ENCODE peak calls at places on chromosomes 1 and 21, in six cellular contexts. Y is IMR-90, H is mesendoderm, D is neuronal stem cell, W is H1, K is mesenchymal stem cell. Q is an unnamed sample.
A peak's percentile ranks its signal among the peaks of the same experiment; 100 is the strongest.

GRCh38 chr1:210739627-210740026 is 394.3 kb downstream of the KCNH1 start:
- DNase-seq in Y (peak; percentile 7), H (peak; percentile 36), D (no peak), W (no peak), K (peak; percentile 4), Q (no peak)

GRCh38 chr1:7229696-7230095 is 444.4 kb downstream of the CAMTA1 start:
- DNase-seq in Y (peak; percentile 74), H (no peak), D (no peak), W (no peak), K (peak; percentile 53), Q (no peak)

GRCh38 chr1:20324704-20325406 is 34.2 kb downstream of the VWA5B1 start:
- DNase-seq in Y (no peak), H (no peak), D (no peak), W (no peak), K (no peak), Q (no peak)

GRCh38 chr1:43414634-43415223 is 25.0 kb downstream of the SZT2 start:
- DNase-seq in Y (peak; percentile 52), H (peak; percentile 89), D (peak; percentile 62), W (peak; percentile 85), K (peak; percentile 72), Q (peak; percentile 77)

GRCh38 chr1:184407816-184408510 is 21.1 kb downstream of the C1orf21 start:
- DNase-seq in Y (peak; percentile 80), H (no peak), D (no peak), W (no peak), K (peak; percentile 41), Q (no peak)

GRCh38 chr1:241614144-241614543 is 26.0 kb downstream of the CHML start:
- DNase-seq in Y (no peak), H (no peak), D (no peak), W (no peak), K (no peak), Q (no peak)

GRCh38 chr1:166484871-166485270 is 318.1 kb upstream of the FAM78B start:
- DNase-seq in Y (no peak), H (no peak), D (no peak), W (no peak), K (no peak), Q (peak; percentile 58)

GRCh38 chr1:244778356-244778755 is 57.1 kb upstream of the COX20 start:
- DNase-seq in Y (peak; percentile 91), H (no peak), D (no peak), W (no peak), K (peak; percentile 72), Q (peak; percentile 23)

GRCh38 chr1:193310569-193310968 is 124.2 kb upstream of the B3GALT2 start:
- DNase-seq in Y (no peak), H (no peak), D (no peak), W (no peak), K (no peak), Q (no peak)

GRCh38 chr1:9105336-9105867 is 23.5 kb downstream of the GPR157 start:
- DNase-seq in Y (no peak), H (no peak), D (no peak), W (no peak), K (no peak), Q (no peak)

GRCh38 chr1:88650676-88651418 is 33.2 kb upstream of the PKN2 start:
- DNase-seq in Y (peak; percentile 23), H (peak; percentile 51), D (no peak), W (no peak), K (peak; percentile 68), Q (no peak)
- H3K23ac ChIP-seq in Y (no peak overlapping the region), H (peak overlapping the region; percentile 15), D (no peak overlapping the region), W (no peak overlapping the region), K (no peak overlapping the region), Q (no peak overlapping the region)

GRCh38 chr21:24988941-24989340 is 618.3 kb downstream of the MRPL39 start:
- DNase-seq in Y (no peak), H (no peak), D (no peak), W (no peak), K (no peak), Q (no peak)
- H2AK5ac ChIP-seq in Y (no peak overlapping the region), H (no peak overlapping the region), D (no peak overlapping the region), W (no peak overlapping the region), K (no peak overlapping the region), Q (no peak overlapping the region)

GRCh38 chr1:153626477-153626928 is 802 bp downstream of the S100A13 start:
- DNase-seq in Y (no peak), H (no peak), D (no peak), W (no peak), K (no peak), Q (no peak)
- H3K4me3 ChIP-seq in Y (peak overlapping the region; percentile 54), H (no peak overlapping the region), D (peak overlapping the region; percentile 59), W (peak overlapping the region; percentile 74), K (peak overlapping the region; percentile 88), Q (peak overlapping the region; percentile 69)

GRCh38 chr1:228430243-228430642 is 13.6 kb upstream of the TRIM17 start:
- DNase-seq in Y (no peak), H (no peak), D (no peak), W (no peak), K (no peak), Q (no peak)
- H3K23ac ChIP-seq in Y (no peak overlapping the region), H (no peak overlapping the region), D (no peak overlapping the region), W (no peak overlapping the region), K (no peak overlapping the region), Q (no peak overlapping the region)

GRCh38 chr21:46005481-46005881 is 23.9 kb downstream of the COL6A1 start:
- DNase-seq in Y (no peak), H (no peak), D (no peak), W (peak; percentile 41), K (no peak), Q (no peak)
- H2AK5ac ChIP-seq in Y (no peak overlapping the region), H (no peak overlapping the region), D (no peak overlapping the region), W (no peak overlapping the region), K (no peak overlapping the region), Q (no peak overlapping the region)

DNA sequence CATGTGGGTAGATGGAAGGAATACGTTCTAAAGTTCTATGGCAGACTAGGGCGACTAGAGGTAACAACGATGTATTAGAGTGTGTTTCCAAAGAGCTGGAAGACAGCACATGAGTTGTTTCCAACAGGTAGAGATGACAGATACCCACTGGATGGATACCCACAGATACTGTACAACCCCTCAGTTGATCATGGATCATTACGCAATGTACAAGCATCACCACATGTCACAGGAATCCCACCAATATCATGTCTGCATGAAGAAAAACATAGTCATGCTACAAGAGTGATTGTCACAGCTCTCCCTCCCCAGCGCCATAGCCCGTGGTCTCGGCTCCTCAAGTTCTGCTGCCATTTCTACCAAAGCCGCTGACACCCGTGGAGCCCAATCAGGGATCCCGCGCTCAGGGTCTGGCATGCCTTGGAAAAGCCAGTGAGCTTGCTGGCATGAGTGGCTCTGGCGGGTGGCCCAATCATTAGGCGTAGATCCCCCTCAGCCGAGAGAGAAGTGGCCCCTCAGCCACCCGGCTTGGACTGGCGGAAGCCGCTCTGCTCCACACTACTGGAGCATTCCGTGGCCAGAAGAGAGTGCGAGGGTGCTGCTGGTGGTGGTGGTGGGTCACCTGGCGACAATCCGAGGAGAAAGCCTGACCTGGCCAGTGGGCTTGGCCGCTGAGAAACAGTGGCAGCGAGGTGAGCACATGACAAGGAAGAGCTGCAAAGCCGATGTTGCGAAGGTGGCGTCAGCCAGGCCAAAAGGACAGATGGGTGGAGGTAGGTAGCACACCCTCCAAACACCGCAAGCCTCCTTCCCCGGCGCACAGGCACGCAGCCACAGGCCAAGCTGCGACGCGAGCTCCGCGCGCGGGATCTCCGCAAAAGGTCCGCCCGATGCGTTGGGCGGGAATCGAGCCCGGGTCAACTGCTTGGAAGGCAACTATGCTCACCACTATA is 65.7 kb upstream of the FCGR2A start:
- DNase-seq in Y (peak; percentile 33), H (peak; percentile 73), D (no peak), W (peak; percentile 60), K (peak; percentile 11), Q (no peak)
- H3K4me3 ChIP-seq in Y (peak overlapping the region; percentile 48), H (peak overlapping the region; percentile 12), D (peak overlapping the region; percentile 83), W (peak overlapping the region; percentile 81), K (peak overlapping the region; percentile 71), Q (peak overlapping the region; percentile 59)

DNA sequence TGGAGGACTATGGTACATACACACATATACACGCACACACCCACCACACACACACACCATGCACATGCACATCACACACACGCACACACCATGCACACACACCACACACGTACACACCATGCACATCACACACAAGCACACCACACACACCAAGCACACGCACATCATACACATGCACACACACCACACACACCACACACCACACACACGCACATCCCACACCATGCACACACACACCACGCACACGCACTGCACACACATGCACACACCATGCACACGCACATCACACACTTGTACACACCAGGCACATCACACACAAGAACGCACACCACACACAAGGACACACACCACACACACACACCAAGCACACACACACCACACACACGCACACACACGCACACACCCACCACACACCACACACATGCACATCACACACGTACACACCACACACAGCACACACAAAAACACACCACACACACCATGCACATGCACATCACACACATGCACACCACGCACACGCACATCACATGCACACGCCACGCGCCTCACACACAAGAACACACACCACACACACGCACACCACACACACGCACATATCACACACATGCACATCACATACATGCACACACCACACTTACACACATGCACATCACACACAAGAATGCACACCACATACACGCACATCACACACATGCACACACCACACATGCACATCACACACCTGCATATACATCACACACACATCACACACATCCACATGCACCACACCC is 9.2 kb downstream of the PDE9A start:
- DNase-seq in Y (no peak), H (no peak), D (no peak), W (no peak), K (no peak), Q (no peak)
- H3K23ac ChIP-seq in Y (no peak overlapping the region), H (peak overlapping the region; percentile 24), D (peak overlapping the region; percentile 29), W (no peak overlapping the region), K (no peak overlapping the region), Q (peak overlapping the region; percentile 11)

DNA sequence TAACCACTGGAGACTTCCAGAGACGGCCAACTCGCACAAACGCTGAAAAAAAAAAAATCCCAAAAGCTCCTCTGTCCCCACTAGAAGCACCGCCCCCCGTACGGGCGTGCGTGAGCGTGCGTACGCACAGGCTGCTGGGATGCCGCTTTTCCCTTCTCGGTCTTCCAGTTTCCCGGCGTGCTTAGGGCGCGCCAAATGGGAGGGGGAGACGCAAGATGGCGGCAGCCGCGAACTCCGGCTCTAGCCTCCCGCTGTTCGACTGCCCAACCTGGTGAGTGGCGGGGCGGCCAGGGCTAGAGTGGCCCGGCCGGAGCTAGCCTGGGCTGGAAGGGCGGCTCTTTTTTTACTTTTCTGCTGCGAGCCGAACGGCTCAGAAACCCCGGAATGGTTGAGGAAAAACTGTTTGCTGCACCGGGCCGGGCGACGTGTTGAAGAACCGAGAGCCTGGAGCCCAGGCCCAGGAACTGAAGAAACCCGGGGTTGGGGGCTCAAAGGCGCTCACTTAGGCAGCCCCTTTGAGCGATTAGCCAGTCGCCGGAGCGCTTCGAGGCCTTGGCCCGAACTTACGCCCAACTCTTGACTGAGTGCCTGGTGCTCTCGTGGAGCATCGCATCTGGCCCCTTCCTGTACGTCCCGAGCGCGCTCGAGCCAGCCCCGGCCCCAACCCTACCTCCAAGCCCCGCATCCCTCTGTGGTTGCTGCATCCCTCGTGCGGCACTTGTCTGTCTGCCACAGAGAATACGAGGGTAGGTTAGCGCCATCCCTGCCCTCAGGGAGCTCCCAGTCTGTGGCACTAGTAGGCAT is at the start of gene PPP1R8:
- DNase-seq in Y (peak; percentile 95), H (peak; percentile 99), D (peak; percentile 89), W (peak; percentile 90), K (peak; percentile 96), Q (peak; percentile 97)
- H2AK5ac ChIP-seq in Y (peak within 1 kb of the TSS; percentile 84), H (no peak within 1 kb of the TSS), D (peak within 1 kb of the TSS; percentile 78), W (peak within 1 kb of the TSS; percentile 69), K (peak within 1 kb of the TSS; percentile 62), Q (peak within 1 kb of the TSS; percentile 51)